ENCODE peak calls at places on chromosomes 12 and 14, in six cellular contexts. One of them, this sample, is unnamed. For H3K4me1, the result is how much of the 10 kb centered on the place peaks cover.

GRCh38 chr12:4960030-4960429 is 50.3 kb downstream of the KCNA1 start:
- ATAC-seq in upper lobe of right lung: no peak
- ATAC-seq in naive thymus-derived CD4-positive, alpha-beta T cell: no peak
- ATAC-seq in psoas muscle: no peak
- ATAC-seq in aorta: no peak
- ATAC-seq in GM23338: peak
- ATAC-seq in this sample: no peak

GRCh38 chr12:122352394-122352793 is 70.1 kb downstream of the CLIP1 start:
- ATAC-seq in upper lobe of right lung: no peak
- ATAC-seq in naive thymus-derived CD4-positive, alpha-beta T cell: no peak
- ATAC-seq in psoas muscle: no peak
- ATAC-seq in aorta: no peak
- ATAC-seq in GM23338: no peak
- ATAC-seq in this sample: no peak

GRCh38 chr12:102642199-102642598 is 161.8 kb upstream of the IGF1 start:
- ATAC-seq in upper lobe of right lung: no peak
- ATAC-seq in naive thymus-derived CD4-positive, alpha-beta T cell: no peak
- ATAC-seq in psoas muscle: no peak
- ATAC-seq in aorta: no peak
- ATAC-seq in GM23338: no peak
- ATAC-seq in this sample: no peak

GRCh38 chr12:108854055-108854452 is 3.3 kb downstream of the SSH1 start:
- ATAC-seq in upper lobe of right lung: peak
- ATAC-seq in naive thymus-derived CD4-positive, alpha-beta T cell: no peak
- ATAC-seq in psoas muscle: peak
- ATAC-seq in aorta: peak
- ATAC-seq in GM23338: no peak
- ATAC-seq in this sample: peak

GRCh38 chr12:482061-482460 is 22.3 kb downstream of the B4GALNT3 start:
- ATAC-seq in upper lobe of right lung: no peak
- ATAC-seq in naive thymus-derived CD4-positive, alpha-beta T cell: no peak
- ATAC-seq in psoas muscle: no peak
- ATAC-seq in aorta: no peak
- ATAC-seq in GM23338: no peak
- ATAC-seq in this sample: no peak

GRCh38 chr12:10182662-10183061 is 3.8 kb downstream of the TMEM52B start:
- ATAC-seq in upper lobe of right lung: peak
- ATAC-seq in naive thymus-derived CD4-positive, alpha-beta T cell: peak
- ATAC-seq in psoas muscle: no peak
- ATAC-seq in aorta: no peak
- ATAC-seq in GM23338: no peak
- ATAC-seq in this sample: no peak

GRCh38 chr12:131194166-131194565 is 240.5 kb downstream of the ADGRD1 start:
- ATAC-seq in upper lobe of right lung: no peak
- ATAC-seq in naive thymus-derived CD4-positive, alpha-beta T cell: no peak
- ATAC-seq in psoas muscle: no peak
- ATAC-seq in aorta: no peak
- ATAC-seq in GM23338: no peak
- ATAC-seq in this sample: no peak

GRCh38 chr14:63362305-63362914 is 43.7 kb upstream of the GPHB5 start:
- ATAC-seq in upper lobe of right lung: no peak
- ATAC-seq in naive thymus-derived CD4-positive, alpha-beta T cell: no peak
- ATAC-seq in psoas muscle: no peak
- ATAC-seq in aorta: no peak
- ATAC-seq in GM23338: peak
- ATAC-seq in this sample: no peak

GRCh38 chr14:94028450-94028826 is 2.3 kb downstream of the OTUB2 start:
- ATAC-seq in upper lobe of right lung: no peak
- ATAC-seq in naive thymus-derived CD4-positive, alpha-beta T cell: no peak
- ATAC-seq in psoas muscle: no peak
- ATAC-seq in aorta: no peak
- ATAC-seq in GM23338: no peak
- ATAC-seq in this sample: no peak

GRCh38 chr14:51180577-51180976 is 59.5 kb upstream of the TMX1 start:
- ATAC-seq in upper lobe of right lung: no peak
- ATAC-seq in naive thymus-derived CD4-positive, alpha-beta T cell: no peak
- ATAC-seq in psoas muscle: no peak
- ATAC-seq in aorta: no peak
- ATAC-seq in GM23338: no peak
- ATAC-seq in this sample: no peak

GRCh38 chr14:89773644-89774316 is 180.8 kb downstream of the EFCAB11 start:
- ATAC-seq in upper lobe of right lung: peak
- ATAC-seq in naive thymus-derived CD4-positive, alpha-beta T cell: peak
- ATAC-seq in psoas muscle: peak
- ATAC-seq in aorta: peak
- ATAC-seq in GM23338: peak
- ATAC-seq in this sample: no peak

GRCh38 chr12:87575906-87576305 is 453.3 kb downstream of the C12orf50 start:
- ATAC-seq in upper lobe of right lung: no peak
- ATAC-seq in naive thymus-derived CD4-positive, alpha-beta T cell: no peak
- ATAC-seq in psoas muscle: no peak
- ATAC-seq in aorta: no peak
- ATAC-seq in GM23338: peak
- ATAC-seq in this sample: no peak

GRCh38 chr12:46197876-46198275 is 71.0 kb downstream of the SLC38A1 start:
- ATAC-seq in upper lobe of right lung: no peak
- ATAC-seq in naive thymus-derived CD4-positive, alpha-beta T cell: no peak
- ATAC-seq in psoas muscle: no peak
- ATAC-seq in aorta: no peak
- ATAC-seq in GM23338: no peak
- ATAC-seq in this sample: no peak

GRCh38 chr14:85562630-85563029 is 32.7 kb downstream of the FLRT2 start:
- ATAC-seq in upper lobe of right lung: no peak
- ATAC-seq in naive thymus-derived CD4-positive, alpha-beta T cell: no peak
- ATAC-seq in psoas muscle: no peak
- ATAC-seq in aorta: no peak
- ATAC-seq in GM23338: no peak
- ATAC-seq in this sample: no peak

GRCh38 chr12:47709277-47710048 is 3.6 kb upstream of the RPAP3 start:
- ATAC-seq in upper lobe of right lung: no peak
- ATAC-seq in naive thymus-derived CD4-positive, alpha-beta T cell: no peak
- ATAC-seq in psoas muscle: no peak
- ATAC-seq in aorta: no peak
- ATAC-seq in GM23338: no peak
- ATAC-seq in this sample: no peak
- H3K4me1 ChIP-seq in upper lobe of right lung: under half
- H3K4me1 ChIP-seq in naive thymus-derived CD4-positive, alpha-beta T cell: under half
- H3K4me1 ChIP-seq in psoas muscle: under half
- H3K4me1 ChIP-seq in aorta: under half
- H3K4me1 ChIP-seq in GM23338: under half
- H3K4me1 ChIP-seq in this sample: under half

GRCh38 chr12:120845696-120846095 is 58.5 kb downstream of the SPPL3 start:
- ATAC-seq in upper lobe of right lung: no peak
- ATAC-seq in naive thymus-derived CD4-positive, alpha-beta T cell: no peak
- ATAC-seq in psoas muscle: no peak
- ATAC-seq in aorta: no peak
- ATAC-seq in GM23338: no peak
- ATAC-seq in this sample: no peak
- H3K4me1 ChIP-seq in upper lobe of right lung: under half
- H3K4me1 ChIP-seq in naive thymus-derived CD4-positive, alpha-beta T cell: under half
- H3K4me1 ChIP-seq in psoas muscle: half or more
- H3K4me1 ChIP-seq in aorta: under half
- H3K4me1 ChIP-seq in GM23338: under half
- H3K4me1 ChIP-seq in this sample: under half

DNA sequence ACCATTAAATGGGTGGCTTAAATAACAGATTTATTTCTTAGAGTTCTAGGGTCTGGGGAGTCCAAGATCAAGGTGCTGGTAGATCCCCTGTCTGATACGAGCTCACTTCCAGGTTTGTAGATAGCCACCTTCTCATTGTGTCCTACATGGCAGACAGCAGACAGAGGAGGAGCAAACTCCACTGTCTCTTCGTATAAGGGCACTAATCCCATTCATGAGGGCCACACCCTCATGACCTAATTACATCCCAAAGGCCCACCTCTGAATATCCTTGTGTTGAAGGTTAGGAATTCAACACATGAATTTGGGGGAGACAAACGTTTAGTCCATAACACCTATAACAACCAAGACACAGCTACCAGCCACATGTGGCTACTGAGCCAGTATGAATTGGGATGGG is 47.1 kb upstream of the PPP2R5C start:
- ATAC-seq in upper lobe of right lung: no peak
- ATAC-seq in naive thymus-derived CD4-positive, alpha-beta T cell: no peak
- ATAC-seq in psoas muscle: no peak
- ATAC-seq in aorta: no peak
- ATAC-seq in GM23338: no peak
- ATAC-seq in this sample: no peak
- H3K4me1 ChIP-seq in upper lobe of right lung: under half
- H3K4me1 ChIP-seq in naive thymus-derived CD4-positive, alpha-beta T cell: half or more
- H3K4me1 ChIP-seq in psoas muscle: under half
- H3K4me1 ChIP-seq in aorta: under half
- H3K4me1 ChIP-seq in GM23338: under half
- H3K4me1 ChIP-seq in this sample: under half

GRCh38 chr14:59482120-59482434 is 2.1 kb downstream of the L3HYPDH start:
- ATAC-seq in upper lobe of right lung: no peak
- ATAC-seq in naive thymus-derived CD4-positive, alpha-beta T cell: no peak
- ATAC-seq in psoas muscle: no peak
- ATAC-seq in aorta: no peak
- ATAC-seq in GM23338: no peak
- ATAC-seq in this sample: no peak

GRCh38 chr14:59483819-59484610 is at the start of the genes JKAMP and L3HYPDH:
- ATAC-seq in upper lobe of right lung: peak
- ATAC-seq in naive thymus-derived CD4-positive, alpha-beta T cell: peak
- ATAC-seq in psoas muscle: peak
- ATAC-seq in aorta: peak
- ATAC-seq in GM23338: peak
- ATAC-seq in this sample: peak

GRCh38 chr14:59482471-59483331 is 1.5 kb downstream of the L3HYPDH start:
- ATAC-seq in upper lobe of right lung: no peak
- ATAC-seq in naive thymus-derived CD4-positive, alpha-beta T cell: no peak
- ATAC-seq in psoas muscle: no peak
- ATAC-seq in aorta: no peak
- ATAC-seq in GM23338: no peak
- ATAC-seq in this sample: no peak

GRCh38 chr14:59483360-59483759 is 848 bp downstream of the L3HYPDH start:
- ATAC-seq in upper lobe of right lung: no peak
- ATAC-seq in naive thymus-derived CD4-positive, alpha-beta T cell: no peak
- ATAC-seq in psoas muscle: peak
- ATAC-seq in aorta: no peak
- ATAC-seq in GM23338: peak
- ATAC-seq in this sample: no peak

DNA sequence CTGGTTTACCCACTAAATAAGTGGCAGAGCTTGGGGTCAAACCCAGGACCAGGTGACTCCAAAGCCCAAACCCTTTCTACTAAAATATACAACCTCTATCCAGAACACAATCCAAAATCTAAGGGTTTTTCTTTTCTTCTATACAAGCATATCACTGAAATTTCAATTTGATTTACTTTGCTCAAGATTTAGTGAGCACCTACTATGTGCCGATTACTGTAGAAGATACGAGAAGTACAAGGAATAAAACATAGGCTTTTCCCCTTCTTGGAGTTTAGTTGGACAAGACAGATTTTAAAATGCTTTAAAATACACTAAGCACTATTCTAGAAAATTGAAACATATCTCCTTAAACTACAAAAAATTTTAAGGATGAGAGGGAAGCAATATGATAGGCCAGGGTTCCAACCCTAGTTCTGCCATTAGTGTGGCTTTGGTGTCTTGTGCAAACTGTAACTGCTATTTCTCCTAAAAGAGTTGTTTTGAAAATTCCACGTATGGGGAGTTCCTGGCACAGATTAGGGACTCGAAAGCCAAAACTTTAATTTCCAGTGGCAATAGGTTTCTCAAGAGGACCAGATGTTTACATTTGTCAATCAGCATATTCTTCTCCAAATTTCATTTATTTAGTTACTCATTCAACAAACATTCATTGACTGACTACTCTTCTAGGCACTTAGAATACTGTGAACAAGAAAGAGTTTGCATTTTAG is 2.6 kb downstream of the L3HYPDH start:
- ATAC-seq in upper lobe of right lung: no peak
- ATAC-seq in naive thymus-derived CD4-positive, alpha-beta T cell: no peak
- ATAC-seq in psoas muscle: no peak
- ATAC-seq in aorta: no peak
- ATAC-seq in GM23338: no peak
- ATAC-seq in this sample: no peak
- H3K4me1 ChIP-seq in upper lobe of right lung: under half
- H3K4me1 ChIP-seq in naive thymus-derived CD4-positive, alpha-beta T cell: under half
- H3K4me1 ChIP-seq in psoas muscle: half or more
- H3K4me1 ChIP-seq in aorta: under half
- H3K4me1 ChIP-seq in GM23338: under half
- H3K4me1 ChIP-seq in this sample: under half

GRCh38 chr14:75291331-75291730 is 12.7 kb downstream of the FOS start:
- ATAC-seq in upper lobe of right lung: no peak
- ATAC-seq in naive thymus-derived CD4-positive, alpha-beta T cell: no peak
- ATAC-seq in psoas muscle: no peak
- ATAC-seq in aorta: no peak
- ATAC-seq in GM23338: no peak
- ATAC-seq in this sample: no peak

GRCh38 chr14:75293920-75294648 is 15.5 kb downstream of the FOS start:
- ATAC-seq in upper lobe of right lung: peak
- ATAC-seq in naive thymus-derived CD4-positive, alpha-beta T cell: peak
- ATAC-seq in psoas muscle: peak
- ATAC-seq in aorta: peak
- ATAC-seq in GM23338: peak
- ATAC-seq in this sample: peak

GRCh38 chr14:75292016-75292646 is 13.5 kb downstream of the FOS start:
- ATAC-seq in upper lobe of right lung: no peak
- ATAC-seq in naive thymus-derived CD4-positive, alpha-beta T cell: no peak
- ATAC-seq in psoas muscle: no peak
- ATAC-seq in aorta: no peak
- ATAC-seq in GM23338: no peak
- ATAC-seq in this sample: no peak

GRCh38 chr14:75294649-75295033 is 16.0 kb downstream of the FOS start:
- ATAC-seq in upper lobe of right lung: no peak
- ATAC-seq in naive thymus-derived CD4-positive, alpha-beta T cell: no peak
- ATAC-seq in psoas muscle: no peak
- ATAC-seq in aorta: peak
- ATAC-seq in GM23338: peak
- ATAC-seq in this sample: no peak

GRCh38 chr14:75292886-75293285 is 14.3 kb downstream of the FOS start:
- ATAC-seq in upper lobe of right lung: no peak
- ATAC-seq in naive thymus-derived CD4-positive, alpha-beta T cell: no peak
- ATAC-seq in psoas muscle: no peak
- ATAC-seq in aorta: no peak
- ATAC-seq in GM23338: no peak
- ATAC-seq in this sample: no peak
- H3K4me1 ChIP-seq in upper lobe of right lung: under half
- H3K4me1 ChIP-seq in naive thymus-derived CD4-positive, alpha-beta T cell: under half
- H3K4me1 ChIP-seq in psoas muscle: under half
- H3K4me1 ChIP-seq in aorta: under half
- H3K4me1 ChIP-seq in GM23338: under half
- H3K4me1 ChIP-seq in this sample: under half

DNA sequence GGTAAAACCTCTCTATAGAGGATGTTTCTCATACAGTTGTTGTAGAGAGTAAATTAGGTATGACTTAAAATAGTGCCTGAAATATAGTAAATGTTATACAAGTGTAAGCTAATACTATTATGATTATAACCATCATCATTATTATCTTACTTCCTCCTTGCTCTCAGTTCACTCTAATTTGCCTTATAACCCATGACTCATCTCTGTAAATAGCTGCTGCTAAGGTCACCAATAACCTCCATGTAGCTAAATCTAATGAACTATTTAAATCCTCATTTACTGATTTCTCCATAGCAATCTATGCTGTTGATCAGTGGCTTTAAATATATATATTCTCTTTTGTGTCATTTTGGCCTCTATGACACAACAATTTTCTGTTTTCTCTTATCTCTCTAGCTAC is 109.6 kb downstream of the RMST start:
- ATAC-seq in upper lobe of right lung: no peak
- ATAC-seq in naive thymus-derived CD4-positive, alpha-beta T cell: no peak
- ATAC-seq in psoas muscle: no peak
- ATAC-seq in aorta: no peak
- ATAC-seq in GM23338: no peak
- ATAC-seq in this sample: no peak
- H3K4me1 ChIP-seq in upper lobe of right lung: under half
- H3K4me1 ChIP-seq in naive thymus-derived CD4-positive, alpha-beta T cell: under half
- H3K4me1 ChIP-seq in psoas muscle: under half
- H3K4me1 ChIP-seq in aorta: under half
- H3K4me1 ChIP-seq in GM23338: under half
- H3K4me1 ChIP-seq in this sample: under half

GRCh38 chr12:19166956-19167355 is 37.4 kb downstream of the PLEKHA5 start:
- ATAC-seq in upper lobe of right lung: no peak
- ATAC-seq in naive thymus-derived CD4-positive, alpha-beta T cell: no peak
- ATAC-seq in psoas muscle: no peak
- ATAC-seq in aorta: no peak
- ATAC-seq in GM23338: no peak
- ATAC-seq in this sample: no peak
- H3K4me1 ChIP-seq in upper lobe of right lung: under half
- H3K4me1 ChIP-seq in naive thymus-derived CD4-positive, alpha-beta T cell: under half
- H3K4me1 ChIP-seq in psoas muscle: under half
- H3K4me1 ChIP-seq in aorta: under half
- H3K4me1 ChIP-seq in GM23338: half or more
- H3K4me1 ChIP-seq in this sample: under half